ENCODE peak calls at places on chromosomes 11 and 22, in nine cellular contexts. O is prostate gland, C is uterus, W is ovary, L is GM12878, M is HCT116, I is A549, A is vagina, Z is IMR-90. Q is an unnamed sample.

GRCh38 chr11:69874984-69875673 is 55.9 kb upstream of the FGF3 start:
- DNase-seq in O (no peak), C (no peak), W (no peak), L (no peak), M (no peak), I (no peak), A (no peak), Z (no peak), Q (no peak)

GRCh38 chr11:62137276-62137861 is 13.6 kb downstream of the INCENP start:
- DNase-seq in O (no peak), C (no peak), W (no peak), L (no peak), M (no peak), I (no peak), A (no peak), Z (no peak), Q (no peak)

GRCh38 chr11:47430524-47430923 is 4.3 kb upstream of the PSMC3 start:
- DNase-seq in O (no peak), C (no peak), W (no peak), L (no peak), M (no peak), I (no peak), A (no peak), Z (no peak), Q (peak)

GRCh38 chr11:105367129-105367528 is 227.6 kb upstream of the CARD18 start:
- DNase-seq in O (no peak), C (no peak), W (no peak), L (no peak), M (no peak), I (no peak), A (no peak), Z (no peak), Q (no peak)

GRCh38 chr22:26573026-26573662 is 16.8 kb downstream of the TPST2 start:
- DNase-seq in O (peak), C (peak), W (no peak), L (no peak), M (no peak), I (no peak), A (no peak), Z (peak), Q (peak)

GRCh38 chr22:49372530-49373288 is 455.0 kb downstream of the BRD1 start:
- DNase-seq in O (peak), C (no peak), W (no peak), L (no peak), M (peak), I (peak), A (peak), Z (no peak), Q (no peak)

GRCh38 chr22:37995460-37995859 is 11.1 kb upstream of the SOX10 start:
- DNase-seq in O (no peak), C (no peak), W (no peak), L (no peak), M (no peak), I (no peak), A (no peak), Z (no peak), Q (no peak)

GRCh38 chr22:41687901-41688364 is 734 bp downstream of the SNU13 start:
- DNase-seq in O (no peak), C (no peak), W (peak), L (no peak), M (no peak), I (peak), A (no peak), Z (peak), Q (peak)

GRCh38 chr22:24409707-24410106 is 17.7 kb upstream of the ADORA2A start:
- DNase-seq in O (no peak), C (no peak), W (no peak), L (no peak), M (no peak), I (no peak), A (no peak), Z (no peak), Q (no peak)

GRCh38 chr11:23078289-23078971 is 218.2 kb upstream of the CCDC179 start:
- DNase-seq in O (no peak), C (no peak), W (no peak), L (no peak), M (no peak), I (no peak), A (no peak), Z (peak), Q (no peak)

GRCh38 chr11:11569936-11570491 is 51.8 kb downstream of the GALNT18 start:
- DNase-seq in O (peak), C (peak), W (peak), L (no peak), M (no peak), I (no peak), A (no peak), Z (no peak), Q (peak)

GRCh38 chr11:19753451-19754041 is 40.9 kb downstream of the NAV2 start:
- DNase-seq in O (no peak), C (no peak), W (no peak), L (no peak), M (no peak), I (no peak), A (no peak), Z (peak), Q (no peak)

GRCh38 chr11:93623179-93623578 is 38.3 kb upstream of the CEP295 start:
- DNase-seq in O (no peak), C (no peak), W (no peak), L (peak), M (no peak), I (no peak), A (no peak), Z (no peak), Q (no peak)

GRCh38 chr22:37175414-37176144 is 12.5 kb downstream of the C1QTNF6 start:
- DNase-seq in O (no peak), C (peak), W (peak), L (no peak), M (no peak), I (no peak), A (no peak), Z (no peak), Q (no peak)

GRCh38 chr11:69260622-69261021 is 33.3 kb upstream of the MYEOV start:
- DNase-seq in O (no peak), C (no peak), W (no peak), L (no peak), M (no peak), I (no peak), A (no peak), Z (no peak), Q (no peak)

GRCh38 chr22:26669060-26669481 is 11.7 kb downstream of the MIAT start:
- DNase-seq in O (no peak), C (no peak), W (no peak), L (no peak), M (peak), I (peak), A (no peak), Z (peak), Q (no peak)

GRCh38 chr11:71563401-71563800 is 2.0 kb upstream of the KRTAP5-10 start:
- DNase-seq in O (no peak), C (no peak), W (no peak), L (no peak), M (peak), I (peak), A (no peak), Z (peak), Q (peak)

GRCh38 chr22:28585324-28585723 is 94.3 kb downstream of the TTC28 start:
- DNase-seq in O (no peak), C (no peak), W (no peak), L (no peak), M (no peak), I (no peak), A (no peak), Z (no peak), Q (no peak)

DNA sequence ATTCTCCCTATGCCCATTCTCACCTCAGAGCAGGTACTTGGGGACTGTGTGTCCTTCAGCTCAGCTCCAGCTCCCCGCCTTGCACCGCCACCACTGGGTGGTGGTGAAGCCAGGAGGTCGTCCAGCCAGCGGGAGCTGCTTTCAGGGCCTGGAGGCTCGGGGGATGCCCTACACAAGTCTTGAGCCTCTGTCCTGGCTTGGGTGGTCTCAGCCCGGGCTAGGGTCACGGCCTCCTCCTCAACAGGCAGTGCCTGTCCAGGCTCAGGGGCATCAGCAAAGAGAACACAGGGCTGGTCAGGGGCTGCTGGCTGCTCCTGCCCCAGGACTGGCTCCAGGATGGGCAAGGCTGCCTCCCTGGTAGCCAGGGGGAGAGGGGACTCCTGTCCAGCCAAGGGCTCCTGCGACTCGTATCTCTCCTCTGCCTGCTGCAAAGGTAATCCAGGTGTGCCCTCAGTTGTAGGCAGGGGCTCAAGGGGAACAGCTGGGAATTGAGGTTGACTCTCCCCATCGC is 12.2 kb downstream of the TNKS1BP1 start:
- DNase-seq in O (no peak), C (no peak), W (peak), L (no peak), M (no peak), I (no peak), A (no peak), Z (no peak), Q (peak)
- H3K27ac ChIP-seq in O (peak), C (peak), W (no peak), L (no peak), M (peak), I (peak), A (peak), Z (peak), Q (no peak)

DNA sequence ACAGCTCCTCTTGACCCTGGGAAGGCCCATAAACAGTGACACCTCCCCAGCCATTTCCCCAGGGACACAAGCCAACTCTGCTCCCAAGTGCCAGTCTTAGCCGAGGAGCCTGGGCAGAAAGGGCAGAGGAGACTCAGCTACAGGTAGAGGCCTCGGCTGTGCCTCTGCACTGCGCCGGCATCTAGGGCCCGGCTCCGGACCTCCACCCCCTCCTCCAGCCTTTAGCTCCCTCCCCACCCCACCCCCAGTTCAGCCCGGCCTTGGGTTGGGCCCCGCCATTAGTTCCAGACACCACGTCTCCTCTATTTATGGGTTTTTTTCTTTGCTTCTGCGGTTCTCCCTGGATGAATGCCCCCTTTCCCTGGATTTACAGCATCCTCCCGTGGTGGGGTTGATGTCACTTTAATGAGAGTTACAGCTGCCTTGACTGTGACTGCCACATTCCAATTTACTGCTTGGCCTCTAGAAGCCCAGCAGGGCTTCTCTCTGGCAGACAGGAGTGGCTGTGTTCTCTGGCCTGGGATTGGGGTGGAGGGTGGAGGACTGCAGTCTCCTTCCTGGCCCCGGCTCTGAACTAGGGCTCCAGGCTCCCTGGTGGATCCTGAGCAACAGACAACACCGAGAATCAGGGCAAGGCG is 13.5 kb upstream of the OAF start:
- DNase-seq in O (no peak), C (no peak), W (peak), L (no peak), M (no peak), I (no peak), A (no peak), Z (no peak), Q (no peak)
- TF ChIP-seq POLR2A in O (no peak), C (no peak), W (no peak), L (no peak), M (no peak), I (no peak), A (no peak), Z (no peak), Q (no peak)

GRCh38 chr11:66011239-66011784 is 496 bp upstream of the CST6 start:
- DNase-seq in O (peak), C (no peak), W (no peak), L (no peak), M (peak), I (no peak), A (no peak), Z (peak), Q (no peak)

GRCh38 chr11:66012946-66013761 is 1.3 kb downstream of the CST6 start:
- DNase-seq in O (no peak), C (no peak), W (no peak), L (no peak), M (no peak), I (no peak), A (no peak), Z (no peak), Q (no peak)

GRCh38 chr11:66011785-66012303 is at the start of gene CST6:
- DNase-seq in O (no peak), C (no peak), W (no peak), L (no peak), M (no peak), I (no peak), A (no peak), Z (no peak), Q (no peak)

GRCh38 chr11:66013762-66014100 is 1.9 kb downstream of the CST6 start:
- DNase-seq in O (no peak), C (no peak), W (no peak), L (no peak), M (no peak), I (no peak), A (no peak), Z (no peak), Q (no peak)

GRCh38 chr11:66012371-66012945 is 650 bp downstream of the CST6 start:
- DNase-seq in O (no peak), C (no peak), W (no peak), L (no peak), M (no peak), I (no peak), A (no peak), Z (no peak), Q (no peak)
- H3K4me3 ChIP-seq in O (no peak), C (no peak), W (no peak), L (no peak), M (peak), I (no peak), A (peak), Z (no peak), Q (no peak)

GRCh38 chr22:30302810-30303138 is 13.5 kb upstream of the CASTOR1 start:
- DNase-seq in O (no peak), C (no peak), W (no peak), L (no peak), M (no peak), I (no peak), A (no peak), Z (no peak), Q (no peak)
- H3K27ac ChIP-seq in O (peak), C (peak), W (no peak), L (peak), M (peak), I (no peak), A (peak), Z (no peak), Q (peak)

DNA sequence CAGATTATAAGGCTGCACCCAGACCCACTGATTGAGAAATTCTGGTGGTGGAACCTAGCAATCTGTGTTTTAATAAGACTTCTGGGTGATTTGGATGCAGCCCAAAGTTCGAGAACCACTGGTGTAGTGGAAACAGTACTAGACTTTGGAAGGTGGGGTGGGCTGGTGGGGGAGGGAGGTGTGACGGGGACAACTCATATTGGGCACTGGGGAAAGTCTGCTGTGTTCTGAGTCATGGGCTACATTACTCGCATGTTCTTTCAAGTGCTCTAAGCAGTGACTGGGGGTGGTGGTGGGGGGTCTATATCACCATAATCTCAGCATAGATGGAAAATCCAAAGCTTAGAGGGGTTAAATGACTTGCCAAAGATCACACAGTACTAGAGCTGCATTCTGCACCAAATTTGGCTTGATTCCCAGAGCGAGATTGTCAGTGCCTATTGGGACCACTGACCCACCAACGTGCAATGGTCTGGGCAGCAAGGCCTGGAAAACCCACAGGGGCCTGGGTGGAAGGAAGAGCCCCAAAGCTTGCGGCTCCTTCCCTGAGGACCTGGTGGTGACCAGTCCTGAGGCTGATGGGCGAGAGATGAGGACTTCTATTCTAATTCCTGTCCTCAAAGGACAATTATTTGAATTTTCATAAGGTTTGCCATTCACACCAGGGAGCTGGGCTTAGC is 77.4 kb upstream of the NARS2 start:
- DNase-seq in O (no peak), C (no peak), W (no peak), L (no peak), M (no peak), I (no peak), A (peak), Z (no peak), Q (no peak)
- TF ChIP-seq POLR2A in O (no peak), C (no peak), W (no peak), L (no peak), M (no peak), I (no peak), A (no peak), Z (no peak), Q (no peak)

GRCh38 chr11:57566035-57566504 is 1.4 kb downstream of the UBE2L6 start:
- DNase-seq in O (peak), C (peak), W (no peak), L (peak), M (no peak), I (no peak), A (no peak), Z (peak), Q (no peak)
- H3K4me3 ChIP-seq in O (peak), C (peak), W (peak), L (peak), M (no peak), I (no peak), A (peak), Z (peak), Q (peak)

GRCh38 chr11:77267910-77268309 is 33.6 kb downstream of the GDPD4 start:
- DNase-seq in O (no peak), C (no peak), W (no peak), L (no peak), M (no peak), I (no peak), A (no peak), Z (peak), Q (no peak)
- H3K27ac ChIP-seq in O (no peak), C (no peak), W (no peak), L (no peak), M (no peak), I (no peak), A (no peak), Z (peak), Q (no peak)

DNA sequence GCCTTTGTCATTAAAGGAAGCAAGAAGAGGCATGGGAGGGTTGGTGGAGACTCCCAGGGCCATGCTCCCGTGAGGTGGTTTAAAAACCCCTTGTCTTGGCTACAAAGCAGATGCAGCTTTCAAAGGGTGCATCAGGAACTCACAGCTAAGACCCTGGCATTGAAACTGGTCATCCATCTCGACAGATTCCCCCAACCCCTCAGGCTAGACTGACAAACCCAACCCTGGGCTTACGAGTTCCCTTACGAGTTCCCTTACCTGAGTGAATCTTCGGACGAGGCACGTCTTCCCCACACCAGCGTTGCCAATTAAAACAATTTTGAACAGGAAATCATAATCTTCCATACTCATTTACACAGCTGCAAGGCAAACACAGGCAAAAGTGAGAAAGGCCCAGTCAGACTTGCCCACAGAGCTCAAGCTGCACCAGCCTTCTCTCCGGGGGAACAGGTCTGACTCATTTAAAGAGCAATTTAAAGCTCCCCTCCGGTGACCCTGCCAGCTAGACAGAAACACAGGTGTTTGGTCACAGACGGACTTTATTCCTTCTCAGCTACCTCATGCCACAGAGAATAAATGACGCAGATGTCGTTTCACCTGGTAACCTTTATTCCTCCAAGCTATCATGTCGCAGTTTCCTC is 74.6 kb downstream of the RAB30 start:
- DNase-seq in O (peak), C (no peak), W (no peak), L (peak), M (no peak), I (no peak), A (no peak), Z (no peak), Q (no peak)
- TF ChIP-seq POLR2A in O (no peak), C (no peak), W (no peak), L (no peak), M (no peak), I (no peak), A (no peak), Z (no peak), Q (no peak)

GRCh38 chr22:21032037-21032842 is at the start of gene SLC7A4:
- DNase-seq in O (no peak), C (no peak), W (peak), L (no peak), M (no peak), I (no peak), A (no peak), Z (no peak), Q (no peak)
- H3K4me3 ChIP-seq in O (peak), C (no peak), W (peak), L (no peak), M (no peak), I (no peak), A (peak), Z (no peak), Q (peak)